ENCODE peak calls at places on chromosome 22, in eight cellular contexts. X is Peyer's patch; B is amygdala; A is activated CD8-positive, alpha-beta memory T cell treated with anti-CD3 and anti-CD28 coated beads, Interleukin-2, amount 10 ng/mL, durations not matched to agents 7 days and 5 days; S is fibroblast of the aortic adventitia; O is hepatocyte; D is T-helper 1 cell; Q is fibroblast of the conjunctiva. L is an unnamed sample.

GRCh38 chr22:25472382-25472781 is 92.1 kb upstream of the GRK3 start:
- DNase-seq in X (no peak), B (no peak), A (no peak), S (no peak), O (no peak), D (no peak), Q (no peak), L (no peak)

GRCh38 chr22:48369789-48370507 is 1457.7 kb downstream of the BRD1 start:
- DNase-seq in X (peak), B (no peak), A (peak), S (no peak), O (peak), D (no peak), Q (no peak), L (peak)

GRCh38 chr22:46799626-46800025 is 37.2 kb downstream of the TBC1D22A start:
- DNase-seq in X (no peak), B (no peak), A (no peak), S (no peak), O (no peak), D (no peak), Q (no peak), L (peak)

GRCh38 chr22:47822459-47822858 is 1060.0 kb downstream of the TBC1D22A start:
- DNase-seq in X (no peak), B (no peak), A (no peak), S (no peak), O (no peak), D (no peak), Q (no peak), L (no peak)

GRCh38 chr22:47587861-47588582 is 825.6 kb downstream of the TBC1D22A start:
- DNase-seq in X (no peak), B (no peak), A (no peak), S (no peak), O (no peak), D (no peak), Q (no peak), L (no peak)

GRCh38 chr22:46070722-46071450 is 79.4 kb upstream of the PPARA start:
- DNase-seq in X (peak), B (no peak), A (no peak), S (peak), O (peak), D (no peak), Q (no peak), L (no peak)

GRCh38 chr22:17101475-17102296 is 16.9 kb downstream of the IL17RA start:
- DNase-seq in X (no peak), B (no peak), A (no peak), S (no peak), O (no peak), D (no peak), Q (no peak), L (no peak)

GRCh38 chr22:36787594-36787993 is 11.7 kb upstream of the IFT27 start:
- DNase-seq in X (no peak), B (no peak), A (no peak), S (no peak), O (no peak), D (no peak), Q (no peak), L (no peak)

GRCh38 chr22:37054600-37055365 is 3.2 kb downstream of the KCTD17 start:
- DNase-seq in X (no peak), B (no peak), A (no peak), S (no peak), O (no peak), D (no peak), Q (no peak), L (no peak)